ENCODE peak calls at places on chromosome 20, in nine cellular contexts. L is stimulated activated CD4-positive, alpha-beta T cell treated with anti-CD3 and anti-CD28 coated beads, Interleukin-1b, Interleukin-23, amount 100 ng/mL, for 1 hour; J is AG08395; X is cardiac fibroblast; E is thoracic aorta; U is posterior cingulate gyrus; D is hypothalamus; R is uterus; I is CD8-positive, alpha-beta memory T cell. K is an unnamed sample.

GRCh38 chr20:62149532-62150235 is 6.1 kb downstream of the SS18L1 start:
- DNase-seq in L (no peak), J (no peak), X (peak; percentile 32), E (no peak), U (no peak), D (no peak), R (no peak), I (no peak), K (no peak)

GRCh38 chr20:17848649-17849048 is 119.9 kb downstream of the SNX5 start:
- DNase-seq in L (no peak), J (no peak), X (no peak), E (no peak), U (no peak), D (no peak), R (no peak), I (no peak), K (no peak)

GRCh38 chr20:5100684-5101347 is 18.9 kb downstream of the PCNA start:
- DNase-seq in L (peak; percentile 30), J (peak; percentile 79), X (peak; percentile 72), E (peak; percentile 29), U (peak; percentile 94), D (peak; percentile 40), R (peak; percentile 68), I (peak; percentile 81), K (peak; percentile 17)

GRCh38 chr20:61525781-61526431 is 273.8 kb downstream of the CDH4 start:
- DNase-seq in L (no peak), J (peak; percentile 13), X (no peak), E (no peak), U (peak; percentile 31), D (no peak), R (no peak), I (no peak), K (no peak)

GRCh38 chr20:4261333-4262284 is 246.3 kb upstream of the RNF24 start:
- DNase-seq in L (no peak), J (peak; percentile 67), X (no peak), E (no peak), U (no peak), D (no peak), R (no peak), I (no peak), K (peak; percentile 48)

GRCh38 chr20:45892049-45892816 is 1.1 kb downstream of the CTSA start:
- DNase-seq in L (no peak), J (peak; percentile 77), X (peak; percentile 49), E (no peak), U (no peak), D (no peak), R (no peak), I (no peak), K (no peak)

GRCh38 chr20:50578061-50578777 is 68.0 kb downstream of the PTPN1 start:
- DNase-seq in L (no peak), J (no peak), X (no peak), E (no peak), U (no peak), D (no peak), R (no peak), I (no peak), K (no peak)

GRCh38 chr20:38168791-38169589 is 3.9 kb upstream of the TGM2 start:
- DNase-seq in L (no peak), J (no peak), X (no peak), E (no peak), U (no peak), D (no peak), R (no peak), I (no peak), K (no peak)

GRCh38 chr20:4813839-4814695 is 92.4 kb downstream of the PRND start:
- DNase-seq in L (peak; percentile 46), J (no peak), X (no peak), E (no peak), U (peak; percentile 41), D (no peak), R (no peak), I (peak; percentile 81), K (no peak)

GRCh38 chr20:4512891-4513550 is 208.7 kb upstream of the PRND start:
- DNase-seq in L (no peak), J (peak; percentile 80), X (peak; percentile 84), E (no peak), U (no peak), D (no peak), R (no peak), I (no peak), K (peak; percentile 80)

GRCh38 chr20:61539706-61540360 is 287.8 kb downstream of the CDH4 start:
- DNase-seq in L (no peak), J (no peak), X (no peak), E (no peak), U (peak; percentile 64), D (no peak), R (no peak), I (no peak), K (no peak)

GRCh38 chr20:61451953-61452352 is 199.9 kb downstream of the CDH4 start:
- DNase-seq in L (no peak), J (no peak), X (no peak), E (no peak), U (no peak), D (no peak), R (no peak), I (no peak), K (no peak)

GRCh38 chr20:36847009-36847709 is 28.8 kb upstream of the TLDC2 start:
- DNase-seq in L (no peak), J (peak; percentile 77), X (peak; percentile 95), E (peak; percentile 59), U (peak; percentile 84), D (peak; percentile 51), R (peak; percentile 89), I (no peak), K (no peak)

GRCh38 chr20:63617092-63617875 is 9.6 kb downstream of the GMEB2 start:
- DNase-seq in L (no peak), J (no peak), X (no peak), E (no peak), U (peak; percentile 78), D (no peak), R (no peak), I (no peak), K (no peak)

GRCh38 chr20:34199183-34199582 is 42.0 kb upstream of the ASIP start:
- DNase-seq in L (no peak), J (no peak), X (no peak), E (no peak), U (no peak), D (no peak), R (no peak), I (no peak), K (no peak)

GRCh38 chr20:43731469-43731868 is 4.7 kb upstream of the GTSF1L start:
- DNase-seq in L (no peak), J (peak; percentile 56), X (peak; percentile 51), E (no peak), U (no peak), D (no peak), R (no peak), I (no peak), K (no peak)

GRCh38 chr20:25353754-25354705 is 36.6 kb downstream of the ABHD12 start:
- DNase-seq in L (no peak), J (no peak), X (no peak), E (no peak), U (no peak), D (no peak), R (no peak), I (no peak), K (no peak)

GRCh38 chr20:1505871-1506270 is 14.7 kb upstream of the SIRPB2 start:
- DNase-seq in L (no peak), J (peak; percentile 15), X (no peak), E (no peak), U (no peak), D (no peak), R (no peak), I (no peak), K (no peak)

GRCh38 chr20:37526839-37527637 is 638 bp downstream of the BLCAP start:
- DNase-seq in L (no peak), J (no peak), X (peak; percentile 46), E (no peak), U (no peak), D (no peak), R (no peak), I (no peak), K (no peak)

GRCh38 chr20:57264908-57265648 is 1.4 kb downstream of the BMP7 start:
- DNase-seq in L (no peak), J (no peak), X (no peak), E (no peak), U (no peak), D (no peak), R (no peak), I (no peak), K (no peak)

K was measured in AG09309.